ENCODE peak calls at places on chromosomes 6 and 20, in seven cellular contexts. One of them, this sample, is unnamed.

GRCh38 chr6:95768539-95768938 is 191.2 kb downstream of the MANEA start:
- DNase-seq in HCT116: no peak
- DNase-seq in SK-N-SH: no peak
- DNase-seq in H1: peak; percentile 52
- DNase-seq in GM12878: no peak
- DNase-seq in K562: no peak
- DNase-seq in HepG2: peak; percentile 49
- DNase-seq in this sample: no peak

GRCh38 chr6:137119196-137120104 is 54.0 kb downstream of the IL22RA2 start:
- DNase-seq in HCT116: no peak
- DNase-seq in SK-N-SH: no peak
- DNase-seq in H1: no peak
- DNase-seq in GM12878: no peak
- DNase-seq in K562: no peak
- DNase-seq in HepG2: peak; percentile 55
- DNase-seq in this sample: no peak

GRCh38 chr20:24702501-24703283 is 233.3 kb downstream of the SYNDIG1 start:
- DNase-seq in HCT116: no peak
- DNase-seq in SK-N-SH: no peak
- DNase-seq in H1: peak; percentile 33
- DNase-seq in GM12878: no peak
- DNase-seq in K562: no peak
- DNase-seq in HepG2: no peak
- DNase-seq in this sample: no peak

GRCh38 chr6:27891300-27891913 is 20.8 kb downstream of the OR2B2 start:
- DNase-seq in HCT116: no peak
- DNase-seq in SK-N-SH: no peak
- DNase-seq in H1: no peak
- DNase-seq in GM12878: no peak
- DNase-seq in K562: no peak
- DNase-seq in HepG2: no peak
- DNase-seq in this sample: no peak

GRCh38 chr20:20083796-20084195 is 31.5 kb downstream of the CFAP61 start:
- DNase-seq in HCT116: peak; percentile 19
- DNase-seq in SK-N-SH: peak; percentile 31
- DNase-seq in H1: no peak
- DNase-seq in GM12878: peak; percentile 2
- DNase-seq in K562: peak; percentile 7
- DNase-seq in HepG2: peak; percentile 52
- DNase-seq in this sample: peak; percentile 66

GRCh38 chr6:22236626-22237414 is 60.0 kb downstream of the PRL start:
- DNase-seq in HCT116: no peak
- DNase-seq in SK-N-SH: no peak
- DNase-seq in H1: no peak
- DNase-seq in GM12878: no peak
- DNase-seq in K562: no peak
- DNase-seq in HepG2: no peak
- DNase-seq in this sample: peak; percentile 6

GRCh38 chr6:118770112-118770788 is 118.9 kb upstream of the CEP85L start:
- DNase-seq in HCT116: no peak
- DNase-seq in SK-N-SH: peak; percentile 62
- DNase-seq in H1: no peak
- DNase-seq in GM12878: no peak
- DNase-seq in K562: no peak
- DNase-seq in HepG2: no peak
- DNase-seq in this sample: no peak

GRCh38 chr20:14778096-14778495 is 440.7 kb upstream of the FLRT3 start:
- DNase-seq in HCT116: no peak
- DNase-seq in SK-N-SH: no peak
- DNase-seq in H1: no peak
- DNase-seq in GM12878: no peak
- DNase-seq in K562: no peak
- DNase-seq in HepG2: no peak
- DNase-seq in this sample: no peak

GRCh38 chr6:128067446-128068109 is 166.7 kb upstream of the THEMIS start:
- DNase-seq in HCT116: no peak
- DNase-seq in SK-N-SH: no peak
- DNase-seq in H1: no peak
- DNase-seq in GM12878: no peak
- DNase-seq in K562: no peak
- DNase-seq in HepG2: no peak
- DNase-seq in this sample: no peak

GRCh38 chr6:139990865-139991264 is 616.4 kb upstream of the CITED2 start:
- DNase-seq in HCT116: no peak
- DNase-seq in SK-N-SH: no peak
- DNase-seq in H1: no peak
- DNase-seq in GM12878: no peak
- DNase-seq in K562: no peak
- DNase-seq in HepG2: no peak
- DNase-seq in this sample: no peak

GRCh38 chr6:4582506-4582905 is 193.7 kb upstream of the CDYL start:
- DNase-seq in HCT116: no peak
- DNase-seq in SK-N-SH: no peak
- DNase-seq in H1: no peak
- DNase-seq in GM12878: no peak
- DNase-seq in K562: no peak
- DNase-seq in HepG2: no peak
- DNase-seq in this sample: peak; percentile 42

GRCh38 chr20:11853359-11853758 is 64.3 kb upstream of the BTBD3 start:
- DNase-seq in HCT116: no peak
- DNase-seq in SK-N-SH: no peak
- DNase-seq in H1: no peak
- DNase-seq in GM12878: no peak
- DNase-seq in K562: no peak
- DNase-seq in HepG2: no peak
- DNase-seq in this sample: no peak

GRCh38 chr6:34284563-34285545 is 36.0 kb upstream of the SMIM29 start:
- DNase-seq in HCT116: no peak
- DNase-seq in SK-N-SH: no peak
- DNase-seq in H1: no peak
- DNase-seq in GM12878: no peak
- DNase-seq in K562: peak; percentile 84
- DNase-seq in HepG2: no peak
- DNase-seq in this sample: no peak

GRCh38 chr20:58826271-58826670 is 24.4 kb downstream of the GNAS-AS1 start:
- DNase-seq in HCT116: no peak
- DNase-seq in SK-N-SH: no peak
- DNase-seq in H1: no peak
- DNase-seq in GM12878: no peak
- DNase-seq in K562: no peak
- DNase-seq in HepG2: no peak
- DNase-seq in this sample: no peak

GRCh38 chr6:157860505-157860991 is 37.5 kb downstream of the SNX9 start:
- DNase-seq in HCT116: no peak
- DNase-seq in SK-N-SH: no peak
- DNase-seq in H1: no peak
- DNase-seq in GM12878: no peak
- DNase-seq in K562: no peak
- DNase-seq in HepG2: no peak
- DNase-seq in this sample: no peak

GRCh38 chr6:138692058-138692977 is 81.3 kb upstream of the CCDC28A start:
- DNase-seq in HCT116: no peak
- DNase-seq in SK-N-SH: peak; percentile 88
- DNase-seq in H1: peak; percentile 87
- DNase-seq in GM12878: no peak
- DNase-seq in K562: peak; percentile 88
- DNase-seq in HepG2: peak; percentile 30
- DNase-seq in this sample: peak; percentile 58

GRCh38 chr6:62344850-62345249 is 58.8 kb upstream of the KHDRBS2 start:
- DNase-seq in HCT116: no peak
- DNase-seq in SK-N-SH: no peak
- DNase-seq in H1: no peak
- DNase-seq in GM12878: no peak
- DNase-seq in K562: no peak
- DNase-seq in HepG2: no peak
- DNase-seq in this sample: no peak

GRCh38 chr20:49446808-49447207 is 35.7 kb downstream of the KCNB1 start:
- DNase-seq in HCT116: no peak
- DNase-seq in SK-N-SH: no peak
- DNase-seq in H1: peak; percentile 65
- DNase-seq in GM12878: no peak
- DNase-seq in K562: no peak
- DNase-seq in HepG2: no peak
- DNase-seq in this sample: peak; percentile 56

GRCh38 chr6:90289902-90290301 is 6.7 kb downstream of the BACH2 start:
- DNase-seq in HCT116: no peak
- DNase-seq in SK-N-SH: no peak
- DNase-seq in H1: no peak
- DNase-seq in GM12878: no peak
- DNase-seq in K562: no peak
- DNase-seq in HepG2: no peak
- DNase-seq in this sample: no peak

GRCh38 chr20:58457083-58457680 is 58.0 kb downstream of the APCDD1L start:
- DNase-seq in HCT116: no peak
- DNase-seq in SK-N-SH: peak; percentile 64
- DNase-seq in H1: no peak
- DNase-seq in GM12878: no peak
- DNase-seq in K562: no peak
- DNase-seq in HepG2: no peak
- DNase-seq in this sample: no peak

GRCh38 chr6:105587349-105588115 is 184.7 kb upstream of the PREP start:
- DNase-seq in HCT116: no peak
- DNase-seq in SK-N-SH: no peak
- DNase-seq in H1: no peak
- DNase-seq in GM12878: no peak
- DNase-seq in K562: no peak
- DNase-seq in HepG2: no peak
- DNase-seq in this sample: no peak

GRCh38 chr20:51469578-51470520 is 72.7 kb downstream of the NFATC2 start:
- DNase-seq in HCT116: no peak
- DNase-seq in SK-N-SH: no peak
- DNase-seq in H1: no peak
- DNase-seq in GM12878: no peak
- DNase-seq in K562: no peak
- DNase-seq in HepG2: no peak
- DNase-seq in this sample: peak; percentile 22

GRCh38 chr6:148313483-148313882 is 29.2 kb upstream of the SASH1 start:
- DNase-seq in HCT116: no peak
- DNase-seq in SK-N-SH: no peak
- DNase-seq in H1: no peak
- DNase-seq in GM12878: no peak
- DNase-seq in K562: no peak
- DNase-seq in HepG2: no peak
- DNase-seq in this sample: no peak

GRCh38 chr6:26043389-26044139 is 43.7 kb upstream of the HFE start:
- DNase-seq in HCT116: no peak
- DNase-seq in SK-N-SH: peak; percentile 78
- DNase-seq in H1: no peak
- DNase-seq in GM12878: peak; percentile 96
- DNase-seq in K562: no peak
- DNase-seq in HepG2: peak; percentile 99
- DNase-seq in this sample: peak; percentile 44

GRCh38 chr6:111842271-111842822 is 30.9 kb downstream of the FYN start:
- DNase-seq in HCT116: no peak
- DNase-seq in SK-N-SH: no peak
- DNase-seq in H1: no peak
- DNase-seq in GM12878: no peak
- DNase-seq in K562: no peak
- DNase-seq in HepG2: no peak
- DNase-seq in this sample: no peak

GRCh38 chr6:88166493-88166900 is 350 bp upstream of the CNR1 start:
- DNase-seq in HCT116: no peak
- DNase-seq in SK-N-SH: peak; percentile 73
- DNase-seq in H1: no peak
- DNase-seq in GM12878: no peak
- DNase-seq in K562: peak; percentile 9
- DNase-seq in HepG2: no peak
- DNase-seq in this sample: no peak

GRCh38 chr6:88165087-88165876 is 865 bp downstream of the CNR1 start:
- DNase-seq in HCT116: no peak
- DNase-seq in SK-N-SH: no peak
- DNase-seq in H1: no peak
- DNase-seq in GM12878: no peak
- DNase-seq in K562: no peak
- DNase-seq in HepG2: no peak
- DNase-seq in this sample: no peak

GRCh38 chr6:88167625-88167937 is 1.4 kb upstream of the CNR1 start:
- DNase-seq in HCT116: no peak
- DNase-seq in SK-N-SH: no peak
- DNase-seq in H1: no peak
- DNase-seq in GM12878: no peak
- DNase-seq in K562: no peak
- DNase-seq in HepG2: no peak
- DNase-seq in this sample: no peak

GRCh38 chr6:88166901-88167624 is 916 bp upstream of the CNR1 start:
- DNase-seq in HCT116: no peak
- DNase-seq in SK-N-SH: peak; percentile 69
- DNase-seq in H1: peak; percentile 61
- DNase-seq in GM12878: no peak
- DNase-seq in K562: no peak
- DNase-seq in HepG2: no peak
- DNase-seq in this sample: no peak

GRCh38 chr6:88165877-88166492 is at the start of gene CNR1:
- DNase-seq in HCT116: no peak
- DNase-seq in SK-N-SH: peak; percentile 83
- DNase-seq in H1: peak; percentile 78
- DNase-seq in GM12878: no peak
- DNase-seq in K562: peak; percentile 14
- DNase-seq in HepG2: no peak
- DNase-seq in this sample: no peak
- TF ChIP-seq JUND in HCT116: no peak
- TF ChIP-seq JUND in SK-N-SH: no peak
- TF ChIP-seq JUND in H1: no peak
- TF ChIP-seq JUND in GM12878: no peak
- TF ChIP-seq JUND in K562: no peak
- TF ChIP-seq JUND in HepG2: no peak
- TF ChIP-seq JUND in this sample: no peak

GRCh38 chr6:84625510-84625909 is 138.9 kb downstream of the TBX18 start:
- DNase-seq in HCT116: no peak
- DNase-seq in SK-N-SH: no peak
- DNase-seq in H1: no peak
- DNase-seq in GM12878: no peak
- DNase-seq in K562: no peak
- DNase-seq in HepG2: no peak
- DNase-seq in this sample: no peak
- TF ChIP-seq JUND in HCT116: no peak
- TF ChIP-seq JUND in SK-N-SH: peak; percentile 12
- TF ChIP-seq JUND in H1: no peak
- TF ChIP-seq JUND in GM12878: no peak
- TF ChIP-seq JUND in K562: no peak
- TF ChIP-seq JUND in HepG2: no peak
- TF ChIP-seq JUND in this sample: no peak

DNA sequence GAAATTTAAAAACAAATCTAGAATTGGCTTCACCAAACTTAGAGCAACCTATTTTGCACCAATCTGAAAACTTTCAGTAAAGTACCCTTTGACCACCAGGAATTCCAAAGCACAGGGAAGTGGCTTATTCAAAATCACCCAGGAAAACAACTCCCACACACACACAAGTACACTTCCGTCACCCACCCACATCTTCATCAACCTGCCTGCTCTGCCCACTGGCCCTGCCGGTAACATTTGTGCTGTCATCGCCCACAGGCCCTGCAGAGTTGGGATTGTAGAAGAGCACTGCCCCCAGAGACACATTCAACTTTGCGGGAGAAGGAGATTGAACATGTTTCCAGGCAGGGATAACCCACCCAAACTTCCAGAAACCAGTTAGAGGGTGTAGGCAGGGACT is 19.3 kb upstream of the SCML4 start:
- DNase-seq in HCT116: no peak
- DNase-seq in SK-N-SH: no peak
- DNase-seq in H1: peak; percentile 39
- DNase-seq in GM12878: no peak
- DNase-seq in K562: no peak
- DNase-seq in HepG2: no peak
- DNase-seq in this sample: no peak
- TF ChIP-seq JUND in HCT116: no peak
- TF ChIP-seq JUND in SK-N-SH: no peak
- TF ChIP-seq JUND in H1: no peak
- TF ChIP-seq JUND in GM12878: no peak
- TF ChIP-seq JUND in K562: no peak
- TF ChIP-seq JUND in HepG2: no peak
- TF ChIP-seq JUND in this sample: no peak

GRCh38 chr20:64115171-64115911 is 8.0 kb upstream of the NPBWR2 start:
- DNase-seq in HCT116: no peak
- DNase-seq in SK-N-SH: peak; percentile 50
- DNase-seq in H1: peak; percentile 45
- DNase-seq in GM12878: no peak
- DNase-seq in K562: no peak
- DNase-seq in HepG2: no peak
- DNase-seq in this sample: no peak
- TF ChIP-seq JUND in HCT116: no peak
- TF ChIP-seq JUND in SK-N-SH: no peak
- TF ChIP-seq JUND in H1: no peak
- TF ChIP-seq JUND in GM12878: no peak
- TF ChIP-seq JUND in K562: no peak
- TF ChIP-seq JUND in HepG2: no peak
- TF ChIP-seq JUND in this sample: no peak